ENCODE peak calls at places on chromosomes 6 and 20, in six cellular contexts. P is cardiac muscle cell, W is psoas muscle, L is heart left ventricle, S is Panc1, Y is PC-3. R is an unnamed sample.
A peak's percentile ranks its signal among the peaks of the same experiment; 100 is the strongest.

GRCh38 chr6:42314571-42314950 is 96.9 kb upstream of the MRPS10 start:
- DNase-seq in L (no peak), S (no peak), Y (peak; percentile 65), W (no peak), P (no peak), R (no peak)

GRCh38 chr20:43844778-43845614 is 69.7 kb upstream of the TOX2 start:
- DNase-seq in Y (peak; percentile 98), S (peak; percentile 86), P (no peak), L (no peak), W (no peak), R (peak; percentile 16)

GRCh38 chr20:51444472-51444871 is 98.0 kb downstream of the NFATC2 start:
- DNase-seq in P (no peak), S (no peak), L (peak; percentile 54), Y (no peak), W (no peak), R (no peak)

GRCh38 chr20:9617940-9618339 is 103.5 kb downstream of the LAMP5 start:
- DNase-seq in P (peak; percentile 67), Y (peak; percentile 89), S (peak; percentile 67), L (no peak), W (no peak), R (no peak)

GRCh38 chr20:10673176-10673830 is 496 bp downstream of the JAG1 start:
- DNase-seq in S (no peak), L (peak; percentile 77), P (peak; percentile 66), Y (no peak), W (peak; percentile 64), R (no peak)

GRCh38 chr6:53591873-53592272 is 47.0 kb upstream of the GCLC start:
- DNase-seq in W (no peak), Y (no peak), L (no peak), P (no peak), S (no peak), R (no peak)

GRCh38 chr6:114638346-114638745 is 295.5 kb upstream of the HS3ST5 start:
- DNase-seq in P (no peak), L (no peak), W (no peak), S (no peak), Y (no peak), R (no peak)

GRCh38 chr20:51738877-51739447 is 29.2 kb downstream of the ATP9A start:
- DNase-seq in S (no peak), L (no peak), P (no peak), W (no peak), Y (peak; percentile 77), R (no peak)

GRCh38 chr20:14963262-14963663 is 625.9 kb upstream of the FLRT3 start:
- DNase-seq in Y (peak; percentile 94), S (no peak), P (no peak), L (no peak), W (no peak), R (peak; percentile 48)

GRCh38 chr6:30349411-30350177 is 4.6 kb downstream of the RPP21 start:
- DNase-seq in W (no peak), Y (no peak), L (no peak), S (no peak), P (no peak), R (no peak)

GRCh38 chr6:149942461-149942829 is 631 bp downstream of the ULBP2 start:
- DNase-seq in S (no peak), P (no peak), W (no peak), Y (no peak), L (peak; percentile 58), R (no peak)

GRCh38 chr20:56362833-56363413 is 4.1 kb downstream of the FAM210B start:
- DNase-seq in W (no peak), P (no peak), S (no peak), Y (no peak), L (no peak), R (no peak)

GRCh38 chr20:53598140-53599038 is 4.8 kb upstream of the ZNF217 start:
- DNase-seq in L (no peak), P (no peak), S (no peak), Y (no peak), W (no peak), R (no peak)

GRCh38 chr20:20273281-20273680 is 94.6 kb upstream of the INSM1 start:
- DNase-seq in W (no peak), S (no peak), P (no peak), L (no peak), Y (peak; percentile 54), R (no peak)

GRCh38 chr6:149225370-149225769 is 92.1 kb upstream of the TAB2 start:
- DNase-seq in P (no peak), L (no peak), W (no peak), Y (no peak), S (no peak), R (no peak)

GRCh38 chr20:40724566-40724965 is 35.5 kb upstream of the MAFB start:
- DNase-seq in S (no peak), P (no peak), W (no peak), Y (no peak), L (no peak), R (no peak)

GRCh38 chr20:40728996-40729395 is 40.0 kb upstream of the MAFB start:
- DNase-seq in L (no peak), P (no peak), S (no peak), W (no peak), Y (no peak), R (no peak)

GRCh38 chr20:40727960-40728359 is 38.9 kb upstream of the MAFB start:
- DNase-seq in Y (no peak), L (no peak), P (no peak), W (no peak), S (no peak), R (no peak)

GRCh38 chr20:40728470-40728869 is 39.4 kb upstream of the MAFB start:
- DNase-seq in Y (peak; percentile 37), W (no peak), L (no peak), S (no peak), P (no peak), R (no peak)
- TF ChIP-seq CTCF in Y (peak; percentile 68), W (no peak), L (no peak), S (peak; percentile 6), P (peak; percentile 23), R (peak; percentile 12)

GRCh38 chr6:16473184-16473907 is 235.0 kb downstream of the GMPR start:
- DNase-seq in S (no peak), P (no peak), L (no peak), W (no peak), Y (no peak), R (no peak)

GRCh38 chr6:16474834-16475781 is 236.7 kb downstream of the GMPR start:
- DNase-seq in S (no peak), Y (no peak), P (no peak), W (no peak), L (no peak), R (no peak)

GRCh38 chr6:16471898-16472297 is 233.5 kb downstream of the GMPR start:
- DNase-seq in L (no peak), W (no peak), S (no peak), P (no peak), Y (no peak), R (no peak)

GRCh38 chr6:16472349-16473069 is 234.1 kb downstream of the GMPR start:
- DNase-seq in S (no peak), W (no peak), L (no peak), Y (peak; percentile 73), P (peak; percentile 58), R (no peak)

DNA sequence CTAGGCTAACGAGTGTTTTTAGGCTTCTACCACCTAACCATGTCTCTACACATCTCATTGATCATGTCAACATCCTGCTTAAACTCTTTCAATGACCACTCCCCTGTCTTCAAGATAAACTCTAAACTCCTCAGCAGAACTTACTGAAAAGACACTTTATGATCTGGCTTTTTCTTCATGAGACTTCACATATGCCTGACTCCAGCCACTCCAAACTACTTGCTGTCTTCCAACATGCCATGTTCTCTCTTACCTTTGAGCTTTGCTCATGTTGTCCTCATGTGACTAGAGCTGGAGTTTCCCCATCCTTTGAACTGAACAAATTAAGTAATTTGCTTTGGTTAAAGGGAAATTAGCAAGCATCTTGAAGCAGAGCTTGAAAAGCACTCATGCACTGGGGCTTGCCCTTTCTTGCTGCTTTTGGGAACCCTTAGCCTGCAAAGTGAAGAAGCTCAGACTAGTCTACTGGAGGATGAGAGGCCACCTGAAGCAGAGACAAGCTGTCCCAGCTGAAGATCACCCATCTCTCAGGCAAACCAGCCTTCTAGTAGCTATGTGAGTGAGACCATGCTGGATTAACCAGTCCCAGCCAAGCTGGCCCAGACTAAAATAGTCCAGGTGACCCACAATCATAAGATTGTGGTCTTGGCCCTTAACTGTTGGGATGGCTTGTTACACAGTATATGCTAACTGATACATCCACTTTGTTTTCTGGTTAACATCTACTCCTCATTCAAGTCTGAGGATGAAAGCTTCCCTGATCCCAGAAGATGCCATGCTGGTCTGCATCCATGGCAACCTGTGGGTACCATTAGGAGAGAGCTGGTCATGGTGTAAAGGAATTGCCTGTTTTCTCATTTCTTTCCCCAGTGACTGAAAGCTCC is 235.8 kb downstream of the GMPR start:
- DNase-seq in S (no peak), P (no peak), L (no peak), Y (no peak), W (no peak), R (no peak)
- H3K4me3 ChIP-seq in S (no peak overlapping the region), P (no peak overlapping the region), L (no peak overlapping the region), Y (no peak overlapping the region), W (no peak overlapping the region), R (no peak overlapping the region)

GRCh38 chr20:36819662-36820061 is 46.1 kb upstream of the DSN1 start:
- DNase-seq in Y (no peak), L (no peak), S (no peak), P (peak; percentile 58), W (no peak), R (no peak)

GRCh38 chr20:36820073-36820472 is 46.5 kb upstream of the DSN1 start:
- DNase-seq in P (no peak), L (no peak), S (no peak), W (no peak), Y (no peak), R (no peak)

GRCh38 chr20:36817496-36817895 is 43.9 kb upstream of the DSN1 start:
- DNase-seq in Y (no peak), S (no peak), P (no peak), W (no peak), L (no peak), R (no peak)

GRCh38 chr20:36818831-36819230 is 45.3 kb upstream of the DSN1 start:
- DNase-seq in S (no peak), Y (no peak), P (no peak), L (no peak), W (no peak), R (no peak)

DNA sequence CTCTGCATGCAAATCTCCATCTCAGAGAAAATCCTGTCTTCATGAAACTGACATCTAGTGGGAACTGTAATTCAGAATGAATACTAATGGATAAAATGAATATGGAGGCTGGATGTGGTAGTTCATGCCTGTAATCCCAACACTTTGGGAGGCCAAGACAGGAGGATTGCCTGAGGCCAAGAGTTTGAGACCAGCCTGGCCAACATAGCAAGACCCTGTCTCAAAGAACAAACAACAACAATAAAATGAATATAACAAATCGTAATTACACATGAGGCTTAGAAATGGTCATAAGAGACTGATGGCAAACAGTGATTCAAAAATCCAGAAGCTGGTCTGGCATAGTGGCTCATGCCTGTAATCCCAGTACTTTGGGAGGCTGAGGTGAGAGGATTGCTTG is 44.6 kb upstream of the DSN1 start:
- DNase-seq in L (no peak), Y (no peak), W (no peak), P (no peak), S (no peak), R (no peak)
- H3K27me3 ChIP-seq in L (no peaks in the 10 kb centered on the region), Y (no peaks in the 10 kb centered on the region), W (no peaks in the 10 kb centered on the region), P (no peaks in the 10 kb centered on the region), S (no peaks in the 10 kb centered on the region), R (no peaks in the 10 kb centered on the region)

GRCh38 chr6:134446228-134446848 is 128.4 kb upstream of the SGK1 start:
- DNase-seq in S (no peak), L (no peak), W (no peak), P (no peak), Y (no peak), R (no peak)
- TF ChIP-seq CTCF in S (peak; percentile 6), L (no peak), W (no peak), P (no peak), Y (no peak), R (no peak)

GRCh38 chr6:25297823-25298507 is 18.8 kb downstream of the CARMIL1 start:
- DNase-seq in S (no peak), W (no peak), L (no peak), P (no peak), Y (no peak), R (no peak)
- H3K4me3 ChIP-seq in S (no peak overlapping the region), W (no peak overlapping the region), L (no peak overlapping the region), P (no peak overlapping the region), Y (no peak overlapping the region), R (no peak overlapping the region)